ENCODE peak calls at places on chromosome 20, in seven cellular contexts. T is MM.1S, S is HCT116, D is GM23248, U is hepatocyte, J is neural progenitor cell, W is OCI-LY7. A is an unnamed sample.
A peak's percentile ranks its signal among the peaks of the same experiment; 100 is the strongest.

GRCh38 chr20:43448748-43449535 is 8.8 kb upstream of the SRSF6 start:
- DNase-seq in T (peak; percentile 40), U (peak; percentile 68), S (peak; percentile 36), D (peak; percentile 60), J (peak; percentile 67), W (peak; percentile 65), A (peak; percentile 74)

GRCh38 chr20:57259179-57260021 is 7.0 kb downstream of the BMP7 start:
- DNase-seq in J (peak; percentile 65), T (no peak), D (peak; percentile 12), S (no peak), W (no peak), U (no peak), A (no peak)

GRCh38 chr20:37355252-37356180 is 9.6 kb downstream of the SRC start:
- DNase-seq in W (no peak), U (no peak), J (no peak), S (no peak), D (no peak), T (no peak), A (no peak)

GRCh38 chr20:17850674-17851006 is 118.0 kb downstream of the SNX5 start:
- DNase-seq in S (no peak), U (no peak), T (no peak), D (no peak), W (no peak), J (no peak), A (no peak)

GRCh38 chr20:47033665-47034064 is 139.0 kb downstream of the EYA2 start:
- DNase-seq in J (no peak), U (no peak), D (no peak), W (no peak), T (no peak), S (no peak), A (no peak)

GRCh38 chr20:6466065-6466810 is 301.2 kb upstream of the BMP2 start:
- DNase-seq in J (no peak), U (no peak), W (no peak), D (no peak), T (no peak), S (no peak), A (peak; percentile 27)

GRCh38 chr20:58690851-58691250 is 1.7 kb upstream of the NPEPL1 start:
- DNase-seq in W (no peak), U (peak; percentile 51), T (no peak), J (no peak), D (peak; percentile 63), S (no peak), A (no peak)

GRCh38 chr20:1478566-1478965 is 11.9 kb upstream of the NSFL1C start:
- DNase-seq in U (no peak), D (peak; percentile 82), S (peak; percentile 42), W (no peak), J (no peak), T (no peak), A (peak; percentile 97)

GRCh38 chr20:39282619-39283092 is 320.5 kb downstream of the DHX35 start:
- DNase-seq in S (no peak), J (peak; percentile 34), U (no peak), D (no peak), T (no peak), W (no peak), A (no peak)

DNA sequence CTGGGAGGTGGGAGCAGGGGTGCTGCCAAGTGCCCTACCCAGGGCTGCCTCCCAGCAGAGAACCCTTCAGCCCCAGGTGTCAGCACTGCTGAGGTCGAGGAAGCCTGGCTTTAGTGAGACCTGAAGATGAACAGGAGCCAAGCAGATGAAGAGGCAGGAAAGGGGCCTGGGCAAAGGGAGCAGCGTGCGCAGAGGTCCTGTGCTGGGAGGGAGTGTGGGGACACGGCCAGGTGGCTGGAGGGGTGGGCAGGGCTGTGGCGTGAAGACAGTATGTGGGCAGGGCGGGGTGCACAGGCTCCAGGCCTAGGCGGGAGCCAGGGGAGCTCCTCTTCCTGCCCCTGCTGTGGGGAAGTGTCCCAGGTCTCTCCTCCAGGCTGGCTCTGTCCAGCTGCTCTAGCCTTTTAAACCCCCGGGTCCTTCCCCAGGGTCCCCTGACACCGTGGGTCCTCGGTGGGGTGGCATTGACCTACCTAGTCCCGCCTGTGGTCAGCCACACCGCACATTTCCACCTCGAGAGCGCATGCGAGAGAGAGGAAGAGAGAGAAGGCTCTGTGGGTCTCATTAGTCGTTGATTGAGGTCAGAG is 68.6 kb downstream of the CDH4 start:
- DNase-seq in S (no peak), U (no peak), W (no peak), T (no peak), J (no peak), D (no peak), A (no peak)
- TF ChIP-seq EZH2phosphoT487 in S (no peak), U (no peak), W (no peak), T (no peak), J (no peak), D (no peak), A (no peak)

DNA sequence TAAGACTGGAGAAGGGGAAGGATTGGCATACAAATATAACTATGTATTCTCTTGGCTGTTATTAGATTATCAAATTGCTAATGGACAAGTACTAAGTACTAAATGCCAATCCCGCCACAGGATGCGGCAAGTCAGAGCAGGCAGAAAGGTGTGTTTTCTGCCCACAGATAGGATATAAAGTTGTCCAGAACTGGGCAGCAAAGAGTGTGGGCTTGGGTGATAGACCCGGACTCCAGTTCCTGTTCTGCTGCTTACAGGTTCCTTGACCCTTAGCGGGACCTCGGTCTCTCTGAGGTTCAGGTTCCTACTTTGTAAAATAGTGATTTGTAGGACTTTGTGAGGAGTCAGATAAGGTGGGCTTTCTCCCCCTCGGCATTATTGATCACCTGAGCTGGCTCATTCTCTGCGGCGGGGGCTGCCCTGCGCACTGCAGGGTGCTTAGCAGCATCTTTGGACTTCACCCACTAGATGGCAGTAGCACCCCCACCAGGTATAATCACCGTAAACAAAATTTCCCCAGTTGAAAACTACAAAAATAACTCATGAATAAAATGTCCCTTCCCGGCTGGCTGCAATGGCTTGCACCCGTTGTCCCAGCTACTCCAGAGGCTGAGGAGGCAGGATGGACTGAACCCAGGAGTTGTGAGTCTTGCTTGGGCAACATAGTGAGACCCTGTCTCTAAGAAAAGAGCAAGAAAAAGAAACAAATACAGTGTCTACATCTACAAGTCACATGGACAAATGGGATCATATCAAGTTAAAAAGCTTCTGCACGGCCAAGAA is 193.1 kb downstream of the DOK5 start:
- DNase-seq in U (peak; percentile 62), J (peak; percentile 60), D (peak; percentile 53), T (peak; percentile 73), S (no peak), W (peak; percentile 15), A (peak; percentile 63)
- H2AFZ ChIP-seq in U (peak overlapping the region; percentile 38), J (peak overlapping the region; percentile 56), D (no peak overlapping the region), T (peak overlapping the region; percentile 65), S (peak overlapping the region; percentile 86), W (no peak overlapping the region), A (peak overlapping the region; percentile 76)

DNA sequence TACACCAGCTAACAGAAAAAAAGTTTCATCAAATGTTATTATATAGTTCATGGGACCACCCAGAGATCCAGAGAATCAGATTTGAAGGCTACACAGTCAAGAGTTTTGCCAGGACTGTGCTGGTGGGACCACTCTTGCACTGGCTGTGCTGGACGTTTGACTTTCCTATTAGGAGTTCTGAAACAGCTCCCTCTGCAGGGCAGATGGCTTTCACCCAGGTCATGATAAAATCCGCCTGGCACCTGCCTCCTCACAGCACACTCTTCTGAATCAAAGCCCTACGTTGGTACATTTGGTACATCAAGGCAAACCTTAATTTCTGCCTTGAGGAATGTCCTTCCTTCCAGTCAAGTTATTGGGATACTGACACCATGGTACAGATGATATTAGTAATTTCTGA is 302.1 kb downstream of the ZNF217 start:
- DNase-seq in U (no peak), T (no peak), J (peak; percentile 65), S (peak; percentile 7), W (peak; percentile 30), D (no peak), A (peak; percentile 43)
- TF ChIP-seq EZH2phosphoT487 in U (no peak), T (no peak), J (no peak), S (no peak), W (no peak), D (no peak), A (no peak)

GRCh38 chr20:50975701-50976330 is 17.2 kb downstream of the MOCS3 start:
- DNase-seq in J (no peak), T (no peak), W (no peak), U (no peak), D (no peak), S (no peak), A (no peak)
- H2AFZ ChIP-seq in J (no peak overlapping the region), T (no peak overlapping the region), W (no peak overlapping the region), U (no peak overlapping the region), D (no peak overlapping the region), S (no peak overlapping the region), A (no peak overlapping the region)

GRCh38 chr20:21767739-21768223 is 62.3 kb downstream of the PAX1 start:
- DNase-seq in D (no peak), U (peak; percentile 73), W (no peak), S (no peak), J (peak; percentile 81), T (peak; percentile 64), A (peak; percentile 4)
- TF ChIP-seq EZH2phosphoT487 in D (no peak), U (no peak), W (no peak), S (no peak), J (no peak), T (no peak), A (no peak)

GRCh38 chr20:22556565-22557056 is 27.8 kb downstream of the FOXA2 start:
- DNase-seq in D (no peak), S (no peak), T (no peak), J (no peak), U (no peak), W (no peak), A (no peak)
- H2AFZ ChIP-seq in D (no peak overlapping the region), S (no peak overlapping the region), T (no peak overlapping the region), J (no peak overlapping the region), U (no peak overlapping the region), W (no peak overlapping the region), A (no peak overlapping the region)

GRCh38 chr20:54028276-54029011 is 42.0 kb downstream of the BCAS1 start:
- DNase-seq in T (no peak), D (no peak), U (no peak), J (no peak), S (no peak), W (no peak), A (no peak)

GRCh38 chr20:54026300-54027064 is 43.9 kb downstream of the BCAS1 start:
- DNase-seq in W (no peak), D (no peak), S (no peak), U (no peak), J (no peak), T (no peak), A (no peak)

GRCh38 chr20:54025166-54025835 is 45.1 kb downstream of the BCAS1 start:
- DNase-seq in S (no peak), J (no peak), T (no peak), W (no peak), U (no peak), D (peak; percentile 77), A (no peak)

GRCh38 chr20:54027704-54028103 is 42.7 kb downstream of the BCAS1 start:
- DNase-seq in W (no peak), U (no peak), D (no peak), J (no peak), T (no peak), S (no peak), A (no peak)

DNA sequence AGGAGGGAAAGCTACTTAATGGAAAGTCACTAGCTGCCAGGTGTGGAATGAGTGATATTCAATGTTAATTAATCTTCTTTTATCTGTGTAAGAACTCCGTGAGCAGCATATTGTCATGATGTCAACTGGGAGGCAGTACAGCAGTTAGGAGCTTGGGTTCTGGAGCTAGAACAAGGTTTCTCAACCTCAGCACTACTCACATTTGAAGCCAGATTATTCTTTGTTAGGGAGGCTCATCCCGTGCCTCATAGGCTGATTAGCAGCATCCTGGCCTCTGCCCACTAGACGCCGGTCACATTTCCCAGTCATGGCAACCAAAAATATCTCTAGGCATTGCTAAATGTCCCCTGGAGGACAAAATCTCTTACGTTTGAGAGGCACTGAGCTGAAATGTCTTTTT is 41.2 kb downstream of the BCAS1 start:
- DNase-seq in T (no peak), U (no peak), W (no peak), S (no peak), J (no peak), D (peak; percentile 54), A (no peak)
- TF ChIP-seq EZH2phosphoT487 in T (no peak), U (no peak), W (no peak), S (no peak), J (no peak), D (no peak), A (no peak)

A was measured in PC-3.